ENCODE peak calls at places on chromosomes 16 and 17, in nine cellular contexts. M is brain microvascular endothelial cell; I is stimulated activated CD8-positive, alpha-beta memory T cell treated with anti-CD3 and anti-CD28 coated beads, Interleukin-4, amount 100 ng/mL, for 48 hours; G is hepatic stellate cell; S is activated CD4-positive, alpha-beta T cell treated with anti-CD3 and anti-CD28 coated beads for 24 hours; O is body of pancreas; H is cardiac muscle cell; Q is neural crest cell; X is substantia nigra. J is an unnamed sample.

GRCh38 chr16:82201906-82202305 is 31.9 kb upstream of the MPHOSPH6 start:
- DNase-seq in M (no peak), I (no peak), G (no peak), S (no peak), O (no peak), H (no peak), Q (no peak), X (no peak), J (no peak)

GRCh38 chr17:76492250-76492988 is 8.8 kb downstream of the RHBDF2 start:
- DNase-seq in M (no peak), I (peak; percentile 44), G (no peak), S (no peak), O (no peak), H (no peak), Q (no peak), X (no peak), J (peak; percentile 76)

GRCh38 chr16:57985204-57986121 is 14.5 kb upstream of the CNGB1 start:
- DNase-seq in M (no peak), I (no peak), G (no peak), S (no peak), O (no peak), H (no peak), Q (no peak), X (no peak), J (no peak)

GRCh38 chr17:64291268-64291851 is 28.3 kb upstream of the TEX2 start:
- DNase-seq in M (no peak), I (no peak), G (no peak), S (no peak), O (no peak), H (no peak), Q (no peak), X (no peak), J (no peak)

GRCh38 chr17:48997103-48997826 is at the start of gene IGF2BP1:
- DNase-seq in M (peak; percentile 61), I (peak; percentile 53), G (peak; percentile 66), S (no peak), O (no peak), H (peak; percentile 81), Q (peak; percentile 75), X (no peak), J (no peak)

GRCh38 chr17:65225061-65225460 is 87.9 kb downstream of the RGS9 start:
- DNase-seq in M (no peak), I (no peak), G (no peak), S (no peak), O (no peak), H (no peak), Q (no peak), X (no peak), J (no peak)

GRCh38 chr17:73998246-73999220 is 204.9 kb upstream of the RPL38 start:
- DNase-seq in M (peak; percentile 5), I (peak; percentile 81), G (peak; percentile 9), S (peak; percentile 58), O (peak; percentile 81), H (peak; percentile 11), Q (peak; percentile 54), X (no peak), J (peak; percentile 67)

GRCh38 chr16:64638804-64639203 is 483.1 kb downstream of the CDH11 start:
- DNase-seq in M (no peak), I (no peak), G (no peak), S (no peak), O (no peak), H (no peak), Q (no peak), X (no peak), J (no peak)

GRCh38 chr17:38451030-38451839 is 23.0 kb downstream of the ARHGAP23 start:
- DNase-seq in M (peak; percentile 50), I (no peak), G (peak; percentile 94), S (no peak), O (no peak), H (peak; percentile 89), Q (no peak), X (no peak), J (no peak)

GRCh38 chr16:67100569-67101300 is 9.0 kb upstream of the PHAF1 start:
- DNase-seq in M (no peak), I (no peak), G (peak; percentile 41), S (no peak), O (no peak), H (peak; percentile 53), Q (no peak), X (no peak), J (no peak)

GRCh38 chr17:41772218-41772585 is 14.3 kb downstream of the JUP start:
- DNase-seq in M (no peak), I (no peak), G (no peak), S (no peak), O (peak; percentile 82), H (no peak), Q (no peak), X (no peak), J (peak; percentile 91)

GRCh38 chr17:76565728-76566612 is 19.7 kb downstream of the ST6GALNAC2 start:
- DNase-seq in M (no peak), I (no peak), G (no peak), S (no peak), O (no peak), H (no peak), Q (no peak), X (no peak), J (no peak)

GRCh38 chr16:88785106-88785924 is at the start of gene PIEZO1:
- DNase-seq in M (no peak), I (peak; percentile 83), G (peak; percentile 78), S (peak; percentile 68), O (peak; percentile 72), H (peak; percentile 70), Q (peak; percentile 57), X (peak; percentile 43), J (peak; percentile 66)

GRCh38 chr16:80576343-80576912 is 35.6 kb downstream of the DYNLRB2 start:
- DNase-seq in M (no peak), I (no peak), G (no peak), S (no peak), O (no peak), H (no peak), Q (no peak), X (no peak), J (no peak)

GRCh38 chr16:624522-625401 is 6.0 kb upstream of the WFIKKN1 start:
- DNase-seq in M (no peak), I (no peak), G (no peak), S (no peak), O (no peak), H (no peak), Q (no peak), X (no peak), J (no peak)

J was measured in small intestine.